ENCODE peak calls at places on chromosomes 2 and 18, in eight cellular contexts. W is fibroblast of lung; S is GM23338; R is endothelial cell of umbilical vein; E is heart right ventricle; Y is psoas muscle; Q is CD8-positive, alpha-beta T cell; X is sigmoid colon. H is an unnamed sample. For H3K27me3, the result is how much of the 10 kb centered on the place peaks cover.

GRCh38 chr2:73739101-73739500 is 2.0 kb upstream of the TPRKB start:
- DNase-seq in Y (no peak), Q (no peak), S (no peak), R (no peak), E (no peak), W (no peak), X (no peak), H (no peak)

GRCh38 chr2:54073796-54074195 is 41.6 kb upstream of the ACYP2 start:
- DNase-seq in S (no peak), X (no peak), R (peak), W (no peak), E (no peak), Y (no peak), Q (no peak), H (no peak)

GRCh38 chr2:189002079-189002478 is 27.9 kb downstream of the COL3A1 start:
- DNase-seq in R (peak), W (peak), Y (no peak), X (no peak), S (no peak), E (no peak), Q (no peak), H (no peak)

GRCh38 chr2:149572102-149572953 is 15.2 kb downstream of the MMADHC start:
- DNase-seq in W (no peak), E (no peak), R (no peak), S (no peak), Y (no peak), X (no peak), Q (no peak), H (no peak)

GRCh38 chr2:142220901-142221300 is 90.1 kb upstream of the LRP1B start:
- DNase-seq in S (no peak), Q (no peak), W (peak), Y (no peak), X (no peak), E (no peak), R (no peak), H (no peak)

GRCh38 chr2:3223080-3223923 is 154.3 kb downstream of the EIPR1 start:
- DNase-seq in Q (peak), R (peak), X (no peak), E (no peak), W (no peak), S (no peak), Y (no peak), H (no peak)

GRCh38 chr2:238108423-238109201 is 8.5 kb downstream of the ESPNL start:
- DNase-seq in E (no peak), R (no peak), Y (peak), W (no peak), X (peak), Q (no peak), S (peak), H (no peak)

GRCh38 chr2:73588177-73588576 is 54.0 kb downstream of the NAT8 start:
- DNase-seq in Q (no peak), W (no peak), X (no peak), Y (no peak), S (peak), E (no peak), R (no peak), H (no peak)

GRCh38 chr2:163185160-163185559 is 346.6 kb upstream of the KCNH7 start:
- DNase-seq in Y (no peak), W (no peak), S (no peak), Q (no peak), R (no peak), X (no peak), E (no peak), H (no peak)

DNA sequence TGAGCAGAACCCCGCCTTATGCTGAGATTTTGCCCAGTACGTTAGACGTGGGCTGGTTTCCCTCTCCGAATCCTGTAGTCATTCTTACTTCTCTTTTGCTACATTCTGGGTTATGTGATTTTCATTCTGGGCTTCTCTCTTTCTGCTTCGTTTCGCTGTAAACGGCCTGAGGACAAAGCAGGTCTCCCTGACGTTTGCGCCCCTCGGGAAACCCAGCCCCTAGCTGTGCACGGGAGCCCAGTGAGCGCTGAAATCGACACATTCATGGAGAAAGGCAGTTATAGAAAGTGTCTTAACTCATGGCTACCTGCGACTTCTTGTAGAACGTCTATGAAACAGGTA is 22.7 kb upstream of the MC5R start:
- DNase-seq in X (no peak), Q (no peak), S (no peak), W (no peak), Y (no peak), R (no peak), E (no peak), H (no peak)
- TF ChIP-seq CTCF in X (no peak), Q (no peak), S (no peak), W (no peak), Y (no peak), R (no peak), E (no peak), H (no peak)

DNA sequence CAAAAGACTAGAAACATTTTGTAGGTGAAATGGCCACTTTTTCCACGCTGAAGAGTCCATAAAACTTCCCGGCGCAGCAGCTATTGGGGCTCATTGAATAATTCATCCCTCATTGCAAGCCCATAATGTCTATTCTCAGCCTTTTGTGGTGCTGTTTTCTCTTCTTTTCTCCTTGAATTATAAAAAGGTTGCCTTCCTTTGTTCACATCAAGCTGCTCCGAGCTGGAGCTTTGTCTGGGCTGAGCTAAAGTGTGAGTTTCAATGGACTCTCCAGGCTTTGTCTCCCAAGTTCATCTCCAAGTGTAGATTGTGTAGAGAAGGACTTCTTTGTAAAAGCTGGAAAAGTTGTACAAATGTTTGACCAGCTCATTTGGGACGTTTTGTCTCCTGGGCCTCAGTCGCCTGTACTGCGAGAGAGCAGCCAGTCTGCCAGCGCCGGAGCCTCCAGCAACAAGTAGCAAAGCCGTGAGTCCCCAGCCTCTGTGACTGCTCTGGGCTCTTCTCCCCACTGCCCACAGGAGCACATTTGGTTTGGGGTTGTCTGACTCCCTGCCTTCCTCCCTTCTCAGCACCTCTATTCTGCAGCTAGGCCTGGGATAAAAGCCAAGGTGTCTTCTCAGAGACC is 6.6 kb downstream of the PAX3 start:
- DNase-seq in Q (no peak), X (no peak), R (no peak), Y (no peak), E (no peak), W (no peak), S (no peak), H (no peak)
- H3K27me3 ChIP-seq in Q (under half), X (half or more), R (half or more), Y (half or more), E (half or more), W (half or more), S (half or more), H (under half)

GRCh38 chr18:25650201-25650941 is 298.4 kb upstream of the ZNF521 start:
- DNase-seq in E (no peak), Q (no peak), S (no peak), W (peak), R (peak), Y (no peak), X (no peak), H (no peak)
- TF ChIP-seq CTCF in E (no peak), Q (no peak), S (no peak), W (no peak), R (no peak), Y (no peak), X (no peak), H (no peak)

GRCh38 chr2:219038600-219038999 is 2.7 kb downstream of the CFAP65 start:
- DNase-seq in E (no peak), X (no peak), Q (no peak), S (no peak), R (no peak), W (no peak), Y (no peak), H (no peak)
- H3K27me3 ChIP-seq in E (half or more), X (half or more), Q (under half), S (under half), R (under half), W (under half), Y (half or more), H (under half)

GRCh38 chr2:66761826-66762225 is 326.9 kb downstream of the MEIS1 start:
- DNase-seq in X (no peak), W (no peak), Q (no peak), R (no peak), E (no peak), S (no peak), Y (no peak), H (no peak)

GRCh38 chr2:66766582-66766981 is 331.7 kb downstream of the MEIS1 start:
- DNase-seq in R (no peak), S (no peak), Y (no peak), X (no peak), W (no peak), E (no peak), Q (no peak), H (no peak)

GRCh38 chr2:66762761-66763160 is 327.8 kb downstream of the MEIS1 start:
- DNase-seq in Y (no peak), S (no peak), E (no peak), Q (no peak), R (no peak), W (no peak), X (no peak), H (no peak)
- TF ChIP-seq CTCF in Y (no peak), S (no peak), E (no peak), Q (no peak), R (no peak), W (no peak), X (no peak), H (no peak)

GRCh38 chr2:100145893-100146753 is 3.7 kb upstream of the AFF3 start:
- DNase-seq in Y (no peak), X (no peak), W (no peak), R (no peak), E (no peak), Q (no peak), S (no peak), H (no peak)

GRCh38 chr2:100139114-100139513 is 3.3 kb downstream of the AFF3 start:
- DNase-seq in R (no peak), X (no peak), Y (no peak), S (no peak), E (no peak), Q (no peak), W (no peak), H (no peak)

GRCh38 chr2:100140582-100140981 is 1.8 kb downstream of the AFF3 start:
- DNase-seq in R (no peak), Y (no peak), S (no peak), E (no peak), Q (no peak), X (no peak), W (no peak), H (no peak)

GRCh38 chr2:100141906-100142305 is 484 bp downstream of the AFF3 start:
- DNase-seq in Q (no peak), X (no peak), W (no peak), E (no peak), S (no peak), R (no peak), Y (no peak), H (no peak)

GRCh38 chr2:100142393-100142792 is at the start of gene AFF3:
- DNase-seq in X (no peak), R (no peak), Y (no peak), W (no peak), S (no peak), E (no peak), Q (peak), H (no peak)
- H3K27me3 ChIP-seq in X (under half), R (under half), Y (under half), W (under half), S (under half), E (under half), Q (under half), H (under half)

DNA sequence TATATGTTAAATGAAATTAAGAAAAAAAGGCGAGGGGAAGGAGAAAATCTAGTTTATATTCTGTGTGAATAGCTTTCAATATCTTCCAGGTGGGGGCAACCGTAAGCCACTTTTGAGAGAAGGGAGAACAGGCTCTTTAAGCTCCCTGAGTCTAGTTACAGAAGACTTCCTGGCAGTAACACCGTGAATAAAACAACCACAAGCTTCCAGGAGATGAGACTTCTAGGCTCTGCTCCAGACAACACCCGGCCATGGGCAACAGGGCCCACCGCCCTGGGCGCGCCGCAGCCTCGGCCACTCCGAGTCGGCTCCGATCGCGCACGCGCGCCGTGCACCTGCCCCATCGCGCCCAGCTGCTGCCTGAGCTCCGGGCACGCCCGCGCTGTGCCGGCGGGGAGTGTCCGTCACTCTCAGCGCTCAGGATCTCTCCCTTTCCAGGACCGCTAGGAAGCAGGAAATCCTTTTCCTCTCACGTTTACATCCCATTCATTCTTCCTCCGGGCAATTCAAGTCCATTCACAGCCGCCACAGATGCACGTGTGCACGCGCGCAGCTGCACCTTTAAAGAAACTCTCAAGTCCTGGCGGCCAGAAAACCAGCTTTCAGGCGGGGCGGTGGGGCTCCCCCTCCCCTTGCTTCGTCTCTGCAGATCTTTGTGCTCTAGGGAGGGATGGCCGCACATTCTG is 19.4 kb upstream of the PAX3 start:
- DNase-seq in Y (peak), E (peak), Q (no peak), R (peak), W (peak), X (no peak), S (peak), H (no peak)
- TF ChIP-seq CTCF in Y (peak), E (peak), Q (no peak), R (peak), W (peak), X (peak), S (peak), H (no peak)

DNA sequence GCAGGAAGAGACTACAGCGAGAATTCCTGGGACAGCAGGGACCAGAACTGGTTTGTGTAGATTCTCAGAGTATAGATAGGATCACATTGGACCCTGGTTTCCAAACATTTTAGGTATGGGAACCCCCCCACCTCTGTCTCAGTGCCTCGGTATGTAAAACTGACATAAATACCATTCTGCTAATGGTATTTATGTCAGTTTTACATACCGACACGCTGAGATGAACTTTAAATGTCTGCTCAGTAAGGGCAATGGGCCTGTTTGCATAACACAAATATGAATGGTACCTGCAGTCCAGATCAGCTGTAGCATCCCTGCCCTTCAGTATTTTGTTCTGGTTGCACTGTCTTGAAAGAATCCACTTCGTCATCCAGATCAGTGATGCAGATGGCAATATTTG is 73.2 kb downstream of the WDSUB1 start:
- DNase-seq in X (no peak), E (no peak), S (no peak), Q (no peak), Y (no peak), R (no peak), W (no peak), H (no peak)
- H3K27me3 ChIP-seq in X (under half), E (under half), S (half or more), Q (under half), Y (under half), R (under half), W (under half), H (under half)

H was measured in thoracic aorta.